ENCODE peak calls at places on chromosomes 6 and 20, in eight cellular contexts. One of them, this sample, is unnamed.

GRCh38 chr20:55166063-55166462 is 690.7 kb downstream of the DOK5 start:
- DNase-seq in thoracic aorta: no peak
- DNase-seq in endothelial cell of umbilical vein: no peak
- DNase-seq in A549: no peak
- DNase-seq in heart right ventricle: no peak
- DNase-seq in naive thymus-derived CD4-positive, alpha-beta T cell: no peak
- DNase-seq in pancreas: no peak
- DNase-seq in GM23338: no peak
- DNase-seq in this sample: no peak

GRCh38 chr6:168156742-168157265 is 77.8 kb upstream of the FRMD1 start:
- DNase-seq in heart right ventricle: no peak
- DNase-seq in naive thymus-derived CD4-positive, alpha-beta T cell: no peak
- DNase-seq in A549: no peak
- DNase-seq in endothelial cell of umbilical vein: no peak
- DNase-seq in pancreas: no peak
- DNase-seq in GM23338: no peak
- DNase-seq in thoracic aorta: no peak
- DNase-seq in this sample: no peak

GRCh38 chr20:30922129-30922528 is 335.3 kb upstream of the DEFB115 start:
- DNase-seq in GM23338: peak; percentile 78
- DNase-seq in heart right ventricle: no peak
- DNase-seq in naive thymus-derived CD4-positive, alpha-beta T cell: no peak
- DNase-seq in A549: no peak
- DNase-seq in pancreas: no peak
- DNase-seq in endothelial cell of umbilical vein: no peak
- DNase-seq in thoracic aorta: no peak
- DNase-seq in this sample: peak; percentile 33

GRCh38 chr6:16163535-16164300 is 34.8 kb downstream of the MYLIP start:
- DNase-seq in heart right ventricle: no peak
- DNase-seq in pancreas: no peak
- DNase-seq in thoracic aorta: no peak
- DNase-seq in GM23338: no peak
- DNase-seq in naive thymus-derived CD4-positive, alpha-beta T cell: no peak
- DNase-seq in endothelial cell of umbilical vein: peak; percentile 41
- DNase-seq in A549: no peak
- DNase-seq in this sample: no peak

GRCh38 chr6:57822896-57823358 is 505.5 kb downstream of the PRIM2 start:
- DNase-seq in naive thymus-derived CD4-positive, alpha-beta T cell: no peak
- DNase-seq in endothelial cell of umbilical vein: peak; percentile 7
- DNase-seq in pancreas: no peak
- DNase-seq in heart right ventricle: no peak
- DNase-seq in GM23338: peak; percentile 79
- DNase-seq in thoracic aorta: no peak
- DNase-seq in A549: peak; percentile 8
- DNase-seq in this sample: no peak

GRCh38 chr6:168128006-168128630 is 49.1 kb upstream of the FRMD1 start:
- DNase-seq in heart right ventricle: no peak
- DNase-seq in pancreas: no peak
- DNase-seq in A549: no peak
- DNase-seq in endothelial cell of umbilical vein: no peak
- DNase-seq in thoracic aorta: no peak
- DNase-seq in naive thymus-derived CD4-positive, alpha-beta T cell: no peak
- DNase-seq in GM23338: no peak
- DNase-seq in this sample: no peak

GRCh38 chr6:156593127-156593526 is 184.1 kb upstream of the ARID1B start:
- DNase-seq in naive thymus-derived CD4-positive, alpha-beta T cell: no peak
- DNase-seq in heart right ventricle: no peak
- DNase-seq in GM23338: no peak
- DNase-seq in A549: no peak
- DNase-seq in thoracic aorta: no peak
- DNase-seq in endothelial cell of umbilical vein: no peak
- DNase-seq in pancreas: no peak
- DNase-seq in this sample: no peak

GRCh38 chr20:49631074-49631716 is 63.3 kb upstream of the PTGIS start:
- DNase-seq in thoracic aorta: no peak
- DNase-seq in naive thymus-derived CD4-positive, alpha-beta T cell: no peak
- DNase-seq in pancreas: no peak
- DNase-seq in heart right ventricle: no peak
- DNase-seq in A549: no peak
- DNase-seq in GM23338: no peak
- DNase-seq in endothelial cell of umbilical vein: no peak
- DNase-seq in this sample: peak; percentile 56

GRCh38 chr20:14865169-14865568 is 527.8 kb upstream of the FLRT3 start:
- DNase-seq in naive thymus-derived CD4-positive, alpha-beta T cell: no peak
- DNase-seq in heart right ventricle: no peak
- DNase-seq in GM23338: no peak
- DNase-seq in A549: no peak
- DNase-seq in endothelial cell of umbilical vein: no peak
- DNase-seq in pancreas: no peak
- DNase-seq in thoracic aorta: no peak
- DNase-seq in this sample: no peak

GRCh38 chr20:58246346-58246745 is 17.9 kb upstream of the ANKRD60 start:
- DNase-seq in thoracic aorta: no peak
- DNase-seq in GM23338: peak; percentile 76
- DNase-seq in naive thymus-derived CD4-positive, alpha-beta T cell: no peak
- DNase-seq in A549: peak; percentile 67
- DNase-seq in heart right ventricle: no peak
- DNase-seq in endothelial cell of umbilical vein: peak; percentile 15
- DNase-seq in pancreas: no peak
- DNase-seq in this sample: no peak

GRCh38 chr6:9250852-9251251 is 815.5 kb upstream of the SLC35B3 start:
- DNase-seq in endothelial cell of umbilical vein: peak; percentile 52
- DNase-seq in A549: peak; percentile 64
- DNase-seq in GM23338: peak; percentile 87
- DNase-seq in heart right ventricle: no peak
- DNase-seq in naive thymus-derived CD4-positive, alpha-beta T cell: no peak
- DNase-seq in thoracic aorta: no peak
- DNase-seq in pancreas: peak; percentile 22
- DNase-seq in this sample: no peak

GRCh38 chr6:166318649-166319600 is 10.7 kb upstream of the PRR18 start:
- DNase-seq in naive thymus-derived CD4-positive, alpha-beta T cell: no peak
- DNase-seq in thoracic aorta: no peak
- DNase-seq in endothelial cell of umbilical vein: no peak
- DNase-seq in A549: no peak
- DNase-seq in GM23338: no peak
- DNase-seq in heart right ventricle: peak; percentile 48
- DNase-seq in pancreas: no peak
- DNase-seq in this sample: peak; percentile 65

GRCh38 chr6:31400467-31401289 is 2.7 kb upstream of the MICA start:
- DNase-seq in pancreas: peak; percentile 72
- DNase-seq in heart right ventricle: peak; percentile 84
- DNase-seq in GM23338: peak; percentile 84
- DNase-seq in A549: peak; percentile 44
- DNase-seq in endothelial cell of umbilical vein: peak; percentile 54
- DNase-seq in thoracic aorta: no peak
- DNase-seq in naive thymus-derived CD4-positive, alpha-beta T cell: peak; percentile 63
- DNase-seq in this sample: peak; percentile 84

GRCh38 chr6:30884521-30885480 is 482 bp downstream of the DDR1 start:
- DNase-seq in thoracic aorta: no peak
- DNase-seq in pancreas: peak; percentile 52
- DNase-seq in naive thymus-derived CD4-positive, alpha-beta T cell: no peak
- DNase-seq in A549: no peak
- DNase-seq in GM23338: peak; percentile 81
- DNase-seq in heart right ventricle: peak; percentile 34
- DNase-seq in endothelial cell of umbilical vein: no peak
- DNase-seq in this sample: peak; percentile 81

GRCh38 chr6:34514593-34515472 is 41.3 kb downstream of the SPDEF start:
- DNase-seq in heart right ventricle: no peak
- DNase-seq in endothelial cell of umbilical vein: no peak
- DNase-seq in A549: no peak
- DNase-seq in pancreas: no peak
- DNase-seq in GM23338: peak; percentile 84
- DNase-seq in thoracic aorta: no peak
- DNase-seq in naive thymus-derived CD4-positive, alpha-beta T cell: no peak
- DNase-seq in this sample: peak; percentile 54

GRCh38 chr6:90123796-90124195 is 172.8 kb downstream of the BACH2 start:
- DNase-seq in endothelial cell of umbilical vein: no peak
- DNase-seq in A549: no peak
- DNase-seq in heart right ventricle: no peak
- DNase-seq in GM23338: no peak
- DNase-seq in naive thymus-derived CD4-positive, alpha-beta T cell: no peak
- DNase-seq in pancreas: no peak
- DNase-seq in thoracic aorta: no peak
- DNase-seq in this sample: peak; percentile 38

GRCh38 chr6:64224819-64225218 is 589.2 kb downstream of the PHF3 start:
- DNase-seq in naive thymus-derived CD4-positive, alpha-beta T cell: no peak
- DNase-seq in pancreas: no peak
- DNase-seq in GM23338: no peak
- DNase-seq in endothelial cell of umbilical vein: no peak
- DNase-seq in heart right ventricle: peak; percentile 18
- DNase-seq in thoracic aorta: no peak
- DNase-seq in A549: no peak
- DNase-seq in this sample: peak; percentile 76

GRCh38 chr6:167937948-167938911 is 59.2 kb upstream of the KIF25 start:
- DNase-seq in endothelial cell of umbilical vein: no peak
- DNase-seq in thoracic aorta: no peak
- DNase-seq in GM23338: peak; percentile 36
- DNase-seq in A549: no peak
- DNase-seq in heart right ventricle: no peak
- DNase-seq in pancreas: no peak
- DNase-seq in naive thymus-derived CD4-positive, alpha-beta T cell: no peak
- DNase-seq in this sample: no peak

GRCh38 chr6:26215200-26216014 is 128.2 kb downstream of the HFE start:
- DNase-seq in naive thymus-derived CD4-positive, alpha-beta T cell: peak; percentile 53
- DNase-seq in heart right ventricle: no peak
- DNase-seq in endothelial cell of umbilical vein: peak; percentile 60
- DNase-seq in pancreas: no peak
- DNase-seq in A549: no peak
- DNase-seq in GM23338: peak; percentile 59
- DNase-seq in thoracic aorta: no peak
- DNase-seq in this sample: no peak

GRCh38 chr6:163243691-163244505 is 170.6 kb upstream of the QKI start:
- DNase-seq in thoracic aorta: no peak
- DNase-seq in GM23338: no peak
- DNase-seq in naive thymus-derived CD4-positive, alpha-beta T cell: no peak
- DNase-seq in heart right ventricle: no peak
- DNase-seq in endothelial cell of umbilical vein: peak; percentile 19
- DNase-seq in A549: no peak
- DNase-seq in pancreas: no peak
- DNase-seq in this sample: no peak

DNA sequence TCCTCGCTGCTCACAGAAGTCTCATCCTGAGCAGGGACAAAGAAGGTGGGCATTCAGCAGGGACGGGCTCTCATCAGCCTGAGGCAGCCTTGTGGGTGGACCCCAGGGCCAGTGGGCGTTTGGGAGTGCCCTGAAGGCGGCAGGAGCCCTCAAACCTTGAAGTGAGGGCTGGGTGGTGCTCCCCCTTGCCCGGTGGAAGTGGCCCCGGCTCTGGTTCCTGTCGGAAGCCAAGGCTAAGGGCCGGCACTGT is 110.5 kb downstream of the NOL4L start:
- DNase-seq in heart right ventricle: no peak
- DNase-seq in A549: no peak
- DNase-seq in pancreas: no peak
- DNase-seq in naive thymus-derived CD4-positive, alpha-beta T cell: no peak
- DNase-seq in thoracic aorta: no peak
- DNase-seq in endothelial cell of umbilical vein: no peak
- DNase-seq in GM23338: no peak
- DNase-seq in this sample: no peak
- H3K4me1 ChIP-seq in heart right ventricle: peaks cover 75% of the 10 kb centered on the region
- H3K4me1 ChIP-seq in A549: peaks cover 50% of the 10 kb centered on the region
- H3K4me1 ChIP-seq in pancreas: peaks cover 60% of the 10 kb centered on the region
- H3K4me1 ChIP-seq in naive thymus-derived CD4-positive, alpha-beta T cell: peaks cover 39% of the 10 kb centered on the region
- H3K4me1 ChIP-seq in thoracic aorta: peaks cover 18% of the 10 kb centered on the region
- H3K4me1 ChIP-seq in endothelial cell of umbilical vein: peaks cover 94% of the 10 kb centered on the region
- H3K4me1 ChIP-seq in GM23338: peaks cover 62% of the 10 kb centered on the region
- H3K4me1 ChIP-seq in this sample: peaks cover 14% of the 10 kb centered on the region

GRCh38 chr6:42378536-42378935 is 73.2 kb downstream of the TRERF1 start:
- DNase-seq in GM23338: no peak
- DNase-seq in heart right ventricle: no peak
- DNase-seq in endothelial cell of umbilical vein: no peak
- DNase-seq in thoracic aorta: no peak
- DNase-seq in naive thymus-derived CD4-positive, alpha-beta T cell: no peak
- DNase-seq in pancreas: no peak
- DNase-seq in A549: no peak
- DNase-seq in this sample: no peak
- H3K27ac ChIP-seq in GM23338: no peak overlapping the region
- H3K27ac ChIP-seq in heart right ventricle: no peak overlapping the region
- H3K27ac ChIP-seq in endothelial cell of umbilical vein: no peak overlapping the region
- H3K27ac ChIP-seq in thoracic aorta: no peak overlapping the region
- H3K27ac ChIP-seq in naive thymus-derived CD4-positive, alpha-beta T cell: peak overlapping the region; percentile 67
- H3K27ac ChIP-seq in pancreas: no peak overlapping the region
- H3K27ac ChIP-seq in A549: no peak overlapping the region
- H3K27ac ChIP-seq in this sample: no peak overlapping the region

DNA sequence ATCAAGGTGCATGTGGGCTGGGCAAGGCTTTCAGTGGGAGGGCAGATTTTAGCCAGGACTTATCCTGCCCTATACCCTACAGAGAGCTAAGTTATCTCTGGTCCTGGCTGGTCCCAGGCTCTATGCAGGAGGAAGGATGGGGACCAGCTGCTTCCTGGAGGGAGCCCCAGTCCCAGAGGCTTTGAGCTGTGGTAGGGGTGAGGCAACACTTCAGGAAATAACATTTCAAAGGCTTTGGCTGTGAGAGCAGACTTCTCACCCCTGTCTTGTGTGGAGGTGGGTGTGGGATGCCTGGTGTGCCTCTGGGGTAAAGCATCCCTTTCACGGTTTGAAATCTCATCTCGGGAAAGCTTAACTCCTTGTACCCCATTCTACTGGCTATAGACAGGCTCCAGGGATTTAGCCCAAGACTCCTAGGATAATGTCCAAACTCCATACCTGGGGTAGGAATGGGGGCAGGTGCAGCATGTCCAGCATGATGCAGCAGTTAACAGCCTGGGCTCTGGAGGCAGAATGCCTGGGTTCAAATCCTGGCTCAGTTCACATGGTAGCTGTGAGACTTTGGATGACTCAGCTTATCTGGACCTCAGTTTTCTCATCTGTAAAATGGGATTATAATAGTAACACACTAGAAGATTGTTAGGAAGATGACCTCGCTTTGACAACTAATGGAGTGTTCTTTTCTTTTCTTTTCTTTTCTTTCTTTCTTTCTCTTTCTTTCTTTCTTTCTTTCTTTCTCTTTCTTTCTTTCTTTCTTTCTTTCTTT is 27.5 kb upstream of the SIRPA start:
- DNase-seq in A549: no peak
- DNase-seq in thoracic aorta: no peak
- DNase-seq in pancreas: no peak
- DNase-seq in heart right ventricle: no peak
- DNase-seq in GM23338: no peak
- DNase-seq in endothelial cell of umbilical vein: no peak
- DNase-seq in naive thymus-derived CD4-positive, alpha-beta T cell: no peak
- DNase-seq in this sample: no peak
- H3K4me1 ChIP-seq in A549: peaks cover 9% of the 10 kb centered on the region
- H3K4me1 ChIP-seq in thoracic aorta: no peaks in the 10 kb centered on the region
- H3K4me1 ChIP-seq in pancreas: no peaks in the 10 kb centered on the region
- H3K4me1 ChIP-seq in heart right ventricle: no peaks in the 10 kb centered on the region
- H3K4me1 ChIP-seq in GM23338: peaks cover 8% of the 10 kb centered on the region
- H3K4me1 ChIP-seq in endothelial cell of umbilical vein: no peaks in the 10 kb centered on the region
- H3K4me1 ChIP-seq in naive thymus-derived CD4-positive, alpha-beta T cell: no peaks in the 10 kb centered on the region
- H3K4me1 ChIP-seq in this sample: no peaks in the 10 kb centered on the region

DNA sequence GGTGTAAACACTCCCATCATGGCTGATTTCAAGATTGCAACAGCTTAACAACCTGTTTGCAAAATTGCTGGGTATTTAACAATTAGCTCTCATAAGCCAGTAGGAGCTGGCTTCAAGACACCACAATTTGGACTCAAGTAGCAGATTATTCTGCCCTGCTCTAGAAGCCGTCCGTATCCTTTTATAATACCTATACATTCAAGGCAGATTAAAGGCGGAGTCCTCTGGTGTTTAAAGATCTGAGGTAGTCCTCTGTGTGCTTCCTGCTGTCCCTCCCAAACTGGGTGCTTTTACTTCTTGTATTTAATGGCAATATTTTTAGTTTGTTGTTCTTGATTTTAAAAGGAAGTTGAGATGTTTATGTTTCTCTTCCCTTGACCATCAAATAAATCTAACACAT is 62.2 kb upstream of the SOX4 start:
- DNase-seq in naive thymus-derived CD4-positive, alpha-beta T cell: no peak
- DNase-seq in pancreas: no peak
- DNase-seq in A549: no peak
- DNase-seq in heart right ventricle: no peak
- DNase-seq in thoracic aorta: no peak
- DNase-seq in GM23338: no peak
- DNase-seq in endothelial cell of umbilical vein: no peak
- DNase-seq in this sample: no peak
- H3K27ac ChIP-seq in naive thymus-derived CD4-positive, alpha-beta T cell: no peak overlapping the region
- H3K27ac ChIP-seq in pancreas: no peak overlapping the region
- H3K27ac ChIP-seq in A549: no peak overlapping the region
- H3K27ac ChIP-seq in heart right ventricle: no peak overlapping the region
- H3K27ac ChIP-seq in thoracic aorta: no peak overlapping the region
- H3K27ac ChIP-seq in GM23338: no peak overlapping the region
- H3K27ac ChIP-seq in endothelial cell of umbilical vein: no peak overlapping the region
- H3K27ac ChIP-seq in this sample: no peak overlapping the region